ENCODE peak calls at places on chromosomes 3 and 15, in four cellular contexts. A, C, G and U are unnamed samples. For H3K4me1, the result is how much of the 10 kb centered on the place peaks cover.

GRCh38 chr3:133940536-133940935 is 44.9 kb upstream of the RAB6B start:
- DNase-seq in A (peak), C (no peak), G (no peak), U (peak)

GRCh38 chr15:65184944-65185717 is at the start of gene CLPX:
- DNase-seq in A (peak), C (peak), G (peak), U (peak)

GRCh38 chr3:120129718-120130117 is 35.5 kb upstream of the GSK3B start:
- DNase-seq in A (no peak), C (no peak), G (no peak), U (no peak)

GRCh38 chr3:53227993-53228885 is 27.6 kb downstream of the TKT start:
- DNase-seq in A (peak), C (no peak), G (peak), U (no peak)

GRCh38 chr3:123276346-123276745 is 74.6 kb downstream of the SEC22A start:
- DNase-seq in A (peak), C (no peak), G (no peak), U (no peak)

GRCh38 chr15:41671656-41672636 is 11.7 kb downstream of the MGA start:
- DNase-seq in A (no peak), C (no peak), G (no peak), U (no peak)

GRCh38 chr3:192409203-192409837 is 318.0 kb downstream of the FGF12 start:
- DNase-seq in A (peak), C (peak), G (peak), U (peak)

GRCh38 chr3:123063034-123063433 is 3.8 kb upstream of the PDIA5 start:
- DNase-seq in A (no peak), C (no peak), G (no peak), U (no peak)

GRCh38 chr3:115885621-115886020 is 262.3 kb downstream of the GAP43 start:
- DNase-seq in A (no peak), C (peak), G (no peak), U (no peak)

GRCh38 chr15:40550381-40551037 is 14.3 kb downstream of the CCDC32 start:
- DNase-seq in A (no peak), C (no peak), G (no peak), U (no peak)

GRCh38 chr3:138935864-138936762 is 10.8 kb downstream of the FOXL2 start:
- DNase-seq in A (peak), C (peak), G (peak), U (peak)

GRCh38 chr15:44435893-44436667 is 8.7 kb downstream of the CTDSPL2 start:
- DNase-seq in A (no peak), C (no peak), G (no peak), U (no peak)

GRCh38 chr3:18443670-18444596 is 18.8 kb upstream of the SATB1 start:
- DNase-seq in A (peak), C (peak), G (peak), U (peak)

GRCh38 chr15:91407237-91407889 is 307.3 kb downstream of the SV2B start:
- DNase-seq in A (no peak), C (no peak), G (no peak), U (no peak)

GRCh38 chr3:197996855-197997254 is 36.8 kb downstream of the LMLN start:
- DNase-seq in A (no peak), C (no peak), G (no peak), U (no peak)

GRCh38 chr15:77144028-77144427 is 73.1 kb upstream of the TSPAN3 start:
- DNase-seq in A (no peak), C (no peak), G (no peak), U (no peak)

GRCh38 chr15:82942691-82943090 is 9.8 kb downstream of the HOMER2 start:
- DNase-seq in A (no peak), C (no peak), G (peak), U (no peak)

GRCh38 chr15:81235781-81236507 is 39.3 kb downstream of the IL16 start:
- DNase-seq in A (no peak), C (no peak), G (no peak), U (peak)

GRCh38 chr3:192062186-192062585 is 601.2 kb downstream of the PYDC2 start:
- DNase-seq in A (no peak), C (no peak), G (no peak), U (no peak)

GRCh38 chr15:40306908-40307307 is 827 bp downstream of the PLCB2 start:
- DNase-seq in A (no peak), C (no peak), G (no peak), U (peak)

GRCh38 chr3:45353070-45353469 is 35.3 kb upstream of the LARS2 start:
- DNase-seq in A (no peak), C (no peak), G (no peak), U (no peak)

GRCh38 chr3:190339130-190339529 is 16.9 kb upstream of the CLDN1 start:
- DNase-seq in A (no peak), C (no peak), G (no peak), U (no peak)

GRCh38 chr3:58176827-58177489 is 33.8 kb downstream of the DNASE1L3 start:
- DNase-seq in A (no peak), C (no peak), G (no peak), U (peak)

GRCh38 chr15:35306361-35306981 is 221.4 kb upstream of the NANOGP8 start:
- DNase-seq in A (no peak), C (peak), G (no peak), U (no peak)

GRCh38 chr3:53744351-53744750 is 101.9 kb downstream of the CHDH start:
- DNase-seq in A (no peak), C (no peak), G (no peak), U (no peak)

GRCh38 chr3:30146978-30147377 is 459.4 kb upstream of the TGFBR2 start:
- DNase-seq in A (no peak), C (no peak), G (no peak), U (no peak)

GRCh38 chr15:63050737-63051700 is 8.5 kb downstream of the TPM1 start:
- DNase-seq in A (no peak), C (no peak), G (no peak), U (no peak)

GRCh38 chr3:8363200-8363599 is 138.4 kb upstream of the LMCD1 start:
- DNase-seq in A (no peak), C (no peak), G (no peak), U (no peak)

GRCh38 chr3:184230603-184231528 is 1.5 kb downstream of the VWA5B2 start:
- DNase-seq in A (no peak), C (peak), G (no peak), U (no peak)

DNA sequence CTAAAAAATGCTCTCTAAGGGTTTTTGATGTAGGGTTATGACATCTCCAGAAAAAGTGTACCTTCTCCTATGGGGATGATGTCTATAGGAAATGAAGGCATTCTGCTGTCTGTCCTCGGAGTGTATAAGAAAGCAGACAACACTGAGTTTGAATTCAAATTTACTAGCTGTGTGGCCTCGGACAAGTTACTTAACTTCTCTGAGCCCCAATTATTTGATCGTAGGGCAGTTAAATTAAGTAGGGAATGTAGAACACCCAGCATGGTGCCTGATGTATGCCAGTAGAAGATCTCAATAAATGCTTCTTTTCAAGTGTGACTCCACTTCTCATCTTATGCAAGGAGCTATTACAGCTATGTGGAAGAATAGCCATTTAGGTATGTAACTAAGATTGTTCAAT is 184.6 kb downstream of the CPNE4 start:
- DNase-seq in A (no peak), C (no peak), G (no peak), U (no peak)
- H3K4me3 ChIP-seq in A (no peak), C (no peak), G (no peak), U (no peak)

GRCh38 chr3:68256635-68257034 is 602.2 kb upstream of the SUCLG2 start:
- DNase-seq in A (no peak), C (no peak), G (no peak), U (no peak)
- H3K4me1 ChIP-seq in A (under half), C (under half), G (under half), U (under half)

GRCh38 chr3:128794788-128795649 is 69.0 kb downstream of the RAB7A start:
- DNase-seq in A (no peak), C (peak), G (no peak), U (no peak)

GRCh38 chr3:128799650-128800049 is 73.7 kb downstream of the RAB7A start:
- DNase-seq in A (no peak), C (no peak), G (no peak), U (no peak)

GRCh38 chr3:128788268-128788869 is 62.4 kb downstream of the RAB7A start:
- DNase-seq in A (no peak), C (no peak), G (no peak), U (no peak)

DNA sequence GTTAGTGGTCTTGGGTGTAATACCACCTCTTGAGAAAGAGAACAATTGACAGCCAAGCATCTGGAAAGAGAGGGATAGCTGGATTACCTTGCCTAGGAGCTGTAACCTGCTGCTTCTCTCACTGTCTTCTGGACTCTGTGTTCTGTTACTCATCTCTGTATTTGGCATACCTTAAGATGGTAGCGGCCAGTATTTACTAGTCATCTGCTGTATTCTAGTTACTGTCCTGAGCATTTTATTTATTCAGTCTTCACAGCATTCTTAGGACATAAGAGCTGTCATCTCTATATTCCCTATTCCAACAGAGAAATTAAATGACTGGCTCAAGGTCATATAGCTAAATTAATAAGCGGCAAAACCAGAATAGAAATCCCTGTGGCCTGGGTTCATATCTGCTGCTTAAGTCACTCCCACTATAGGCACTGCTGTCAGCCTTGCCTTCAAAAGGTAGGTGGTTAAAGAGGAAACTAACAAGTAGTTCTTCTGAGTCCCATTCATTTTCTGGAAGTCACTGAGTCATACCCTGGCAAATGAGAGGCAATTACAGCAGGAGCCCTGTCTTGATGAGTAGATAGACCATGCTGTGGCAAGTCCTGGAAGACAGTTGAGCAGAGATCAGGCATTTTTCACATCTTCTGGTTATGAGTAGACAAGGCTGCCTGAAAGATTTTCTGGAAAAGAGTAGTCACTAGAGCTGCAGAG is 68.2 kb downstream of the RAB7A start:
- DNase-seq in A (no peak), C (no peak), G (no peak), U (no peak)
- H3K27ac ChIP-seq in A (no peak), C (peak), G (no peak), U (no peak)

DNA sequence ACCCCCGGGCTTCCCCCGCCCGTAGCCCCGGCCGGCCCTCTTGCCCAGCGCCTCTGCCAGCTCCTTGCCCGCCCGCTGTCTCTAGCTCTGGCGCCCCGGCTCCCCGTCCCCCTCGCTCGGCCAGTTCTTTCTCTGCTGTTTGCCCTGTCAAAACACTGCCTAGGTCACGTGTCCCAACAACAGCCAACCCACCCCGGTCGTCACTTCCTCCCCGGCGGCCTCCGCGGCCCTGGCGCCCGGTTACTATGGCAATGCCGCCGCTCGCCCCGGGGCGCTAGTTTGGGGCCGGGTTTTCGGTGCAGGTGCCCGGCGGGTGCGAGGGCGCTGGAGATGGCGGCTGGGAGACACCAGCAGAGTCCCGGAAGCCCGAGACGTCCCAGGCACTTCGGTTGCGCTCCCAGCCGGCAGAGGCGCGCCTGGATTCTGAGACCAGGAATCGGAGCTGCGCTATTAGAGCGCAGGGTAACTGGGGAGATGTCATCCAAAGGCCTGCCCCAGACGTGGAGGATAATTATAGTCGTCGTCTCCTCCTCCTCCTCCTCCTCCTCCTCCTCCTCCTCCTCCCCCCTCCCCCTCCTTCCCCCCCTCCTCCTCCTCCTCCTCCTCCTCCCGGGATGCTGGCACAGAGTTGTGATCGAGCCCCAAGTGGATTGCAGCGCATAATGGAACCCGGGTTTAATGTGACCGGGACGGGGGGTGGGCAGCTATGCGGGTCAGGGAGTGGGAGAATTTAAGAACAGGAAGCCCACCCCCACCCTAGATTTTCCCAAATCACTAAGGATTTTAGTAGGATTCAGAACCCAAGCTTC is at the start of gene ATOSA:
- DNase-seq in A (peak), C (peak), G (peak), U (peak)
- H3K4me3 ChIP-seq in A (peak), C (peak), G (peak), U (peak)

GRCh38 chr3:32399030-32399620 is 7.5 kb downstream of the CMTM7 start:
- DNase-seq in A (no peak), C (peak), G (no peak), U (no peak)

GRCh38 chr3:32398531-32398930 is 6.9 kb downstream of the CMTM7 start:
- DNase-seq in A (no peak), C (no peak), G (peak), U (no peak)

GRCh38 chr3:32401541-32402052 is 9.9 kb downstream of the CMTM7 start:
- DNase-seq in A (peak), C (peak), G (peak), U (peak)

GRCh38 chr3:32403663-32404062 is 12.0 kb downstream of the CMTM7 start:
- DNase-seq in A (no peak), C (no peak), G (no peak), U (no peak)

DNA sequence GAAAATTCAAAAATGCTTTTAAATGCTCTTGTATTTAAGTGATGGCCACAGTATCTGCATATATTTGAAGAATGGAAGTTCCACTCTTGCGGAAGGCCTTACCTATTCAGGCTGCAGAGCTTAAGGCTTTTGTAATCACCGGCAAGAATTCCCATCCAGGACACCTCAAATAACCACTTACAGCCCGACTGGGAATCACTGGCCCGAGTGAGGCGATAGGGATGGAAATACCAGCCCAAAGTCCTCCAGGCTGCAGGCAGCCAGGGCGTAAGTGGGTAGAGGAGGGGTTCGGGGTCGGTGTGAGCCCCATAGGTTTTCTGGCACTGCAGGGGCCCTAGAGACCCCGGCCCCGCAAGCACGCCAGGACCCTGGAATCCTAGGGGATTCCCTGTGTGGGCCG is 9.5 kb downstream of the CMTM7 start:
- DNase-seq in A (no peak), C (no peak), G (no peak), U (no peak)
- H3K4me1 ChIP-seq in A (under half), C (under half), G (half or more), U (under half)